ENCODE peak calls at places on chromosomes 2 and 18, in seven cellular contexts. B is heart left ventricle, T is Right ventricle myocardium superior, D is omental fat pad, E is iris pigment epithelial cell, Q is adipocyte, V is astrocyte of the spinal cord. X is an unnamed sample.

GRCh38 chr2:54073796-54074195 is 41.6 kb upstream of the ACYP2 start:
- DNase-seq in E (peak), D (no peak), V (peak), B (no peak), Q (peak), T (no peak), X (peak)

GRCh38 chr2:98869272-98869641 is 66.8 kb downstream of the CRACDL start:
- DNase-seq in Q (no peak), D (no peak), V (no peak), B (no peak), T (no peak), E (no peak), X (no peak)

GRCh38 chr2:72316774-72317173 is 169.1 kb upstream of the CYP26B1 start:
- DNase-seq in E (no peak), Q (no peak), D (no peak), T (no peak), V (no peak), B (no peak), X (no peak)

GRCh38 chr18:38028941-38029340 is 463.3 kb upstream of the CELF4 start:
- DNase-seq in Q (no peak), D (no peak), B (no peak), T (no peak), V (no peak), E (no peak), X (no peak)

GRCh38 chr2:64837116-64837704 is 152.0 kb upstream of the SLC1A4 start:
- DNase-seq in E (peak), Q (peak), T (no peak), V (no peak), D (no peak), B (no peak), X (peak)

GRCh38 chr18:24601624-24602023 is 141.2 kb downstream of the HRH4 start:
- DNase-seq in B (no peak), E (no peak), V (no peak), D (no peak), T (no peak), Q (no peak), X (no peak)

GRCh38 chr2:100000915-100001707 is 141.3 kb downstream of the AFF3 start:
- DNase-seq in Q (no peak), B (no peak), E (no peak), T (no peak), V (no peak), D (no peak), X (no peak)

GRCh38 chr2:225282858-225283693 is 116.4 kb upstream of the NYAP2 start:
- DNase-seq in V (peak), D (no peak), Q (peak), B (no peak), T (no peak), E (peak), X (peak)

GRCh38 chr2:53725662-53726061 is 41.9 kb upstream of the CHAC2 start:
- DNase-seq in T (no peak), D (no peak), B (no peak), V (no peak), E (no peak), Q (no peak), X (no peak)

GRCh38 chr2:122988395-122989221 is 1036.5 kb upstream of the CNTNAP5 start:
- DNase-seq in B (no peak), Q (no peak), V (no peak), D (no peak), T (no peak), E (no peak), X (no peak)

GRCh38 chr2:219034823-219035222 is 6.5 kb downstream of the CFAP65 start:
- DNase-seq in E (no peak), V (no peak), B (no peak), Q (no peak), D (no peak), T (no peak), X (no peak)

GRCh38 chr18:59792353-59792752 is 95.1 kb upstream of the CCBE1 start:
- DNase-seq in D (no peak), V (no peak), Q (no peak), B (no peak), E (no peak), T (no peak), X (no peak)

GRCh38 chr2:130865401-130865800 is 28.7 kb downstream of the ARHGEF4 start:
- DNase-seq in T (no peak), D (no peak), V (no peak), B (no peak), E (no peak), Q (no peak), X (no peak)

GRCh38 chr2:147051248-147051647 is 793.6 kb upstream of the ACVR2A start:
- DNase-seq in E (peak), D (no peak), V (no peak), Q (peak), B (no peak), T (no peak), X (no peak)

GRCh38 chr2:84925336-84925723 is 19.9 kb downstream of the TMSB10 start:
- DNase-seq in B (no peak), Q (no peak), V (no peak), T (no peak), E (no peak), D (no peak), X (no peak)

GRCh38 chr2:19458604-19459003 is 100.2 kb upstream of the OSR1 start:
- DNase-seq in Q (no peak), T (no peak), B (no peak), E (no peak), D (no peak), V (no peak), X (no peak)

GRCh38 chr18:12944724-12945123 is 3.1 kb upstream of the SEH1L start:
- DNase-seq in T (peak), E (peak), Q (peak), B (peak), V (peak), D (no peak), X (no peak)

GRCh38 chr2:72981516-72981915 is 64.2 kb downstream of the EMX1 start:
- DNase-seq in B (no peak), Q (no peak), E (no peak), D (no peak), T (no peak), V (no peak), X (no peak)

GRCh38 chr2:146041291-146041868 is 1521.5 kb upstream of the ZEB2 start:
- DNase-seq in Q (no peak), V (no peak), T (no peak), B (no peak), E (no peak), D (no peak), X (no peak)

GRCh38 chr2:176830362-176830761 is 382.2 kb upstream of the HNRNPA3 start:
- DNase-seq in Q (no peak), E (no peak), B (no peak), T (no peak), V (no peak), D (no peak), X (peak)

GRCh38 chr2:201904529-201905420 is 98.4 kb downstream of the CDK15 start:
- DNase-seq in B (no peak), D (no peak), T (no peak), V (no peak), E (peak), Q (peak), X (peak)

GRCh38 chr2:221844187-221844586 is 272.1 kb upstream of the EPHA4 start:
- DNase-seq in B (no peak), V (no peak), D (no peak), T (no peak), E (no peak), Q (no peak), X (no peak)

GRCh38 chr18:7980136-7980535 is 413.0 kb downstream of the PTPRM start:
- DNase-seq in B (no peak), D (no peak), E (no peak), V (no peak), Q (no peak), T (no peak), X (peak)

GRCh38 chr2:36672199-36672598 is 24.3 kb upstream of the VIT start:
- DNase-seq in V (peak), B (no peak), T (no peak), D (no peak), Q (peak), E (peak), X (peak)

GRCh38 chr2:59015027-59015426 is 773.9 kb upstream of the FANCL start:
- DNase-seq in D (no peak), T (no peak), Q (no peak), E (no peak), V (no peak), B (no peak), X (no peak)

GRCh38 chr18:11887305-11888262 is 20.5 kb downstream of the MPPE1 start:
- DNase-seq in D (no peak), V (no peak), T (no peak), Q (no peak), B (no peak), E (peak), X (no peak)

GRCh38 chr2:30503007-30503691 is 56.1 kb downstream of the LCLAT1 start:
- DNase-seq in V (no peak), D (no peak), Q (no peak), T (no peak), B (no peak), E (peak), X (peak)

GRCh38 chr18:41121116-41121826 is 833.8 kb upstream of the PIK3C3 start:
- DNase-seq in D (no peak), Q (peak), E (peak), V (peak), B (no peak), T (no peak), X (peak)

GRCh38 chr2:119659601-119660342 is 19.2 kb upstream of the TMEM177 start:
- DNase-seq in Q (peak), T (no peak), B (peak), E (peak), V (peak), D (no peak), X (peak)

GRCh38 chr18:32549248-32549842 is 78.7 kb upstream of the GAREM1 start:
- DNase-seq in V (peak), E (peak), D (peak), T (peak), Q (peak), B (no peak), X (peak)

GRCh38 chr2:201978988-201979387 is 54.7 kb upstream of the FZD7 start:
- DNase-seq in E (no peak), B (no peak), T (no peak), Q (no peak), V (no peak), D (no peak), X (no peak)

GRCh38 chr2:182672471-182673165 is 43.4 kb upstream of the DNAJC10 start:
- DNase-seq in Q (peak), V (peak), E (peak), B (no peak), T (no peak), D (no peak), X (peak)

GRCh38 chr2:40240067-40240466 is 211.8 kb downstream of the SLC8A1 start:
- DNase-seq in B (peak), E (peak), D (peak), V (peak), Q (peak), T (peak), X (peak)